ENCODE peak calls at places on chromosomes 13 and 19, in eight cellular contexts. D, J, R, H, L, V, Z and S are unnamed samples.

GRCh38 chr13:98405107-98405571 is 171.8 kb downstream of the STK24 start:
- DNase-seq in D (no peak), L (peak; percentile 43), J (no peak), V (no peak), R (no peak), H (no peak), Z (peak; percentile 83), S (peak; percentile 50)

GRCh38 chr13:35475960-35476943 is at the start of gene MAB21L1:
- DNase-seq in D (peak; percentile 84), R (no peak), L (peak; percentile 89), J (peak; percentile 12), Z (peak; percentile 81), V (peak; percentile 65), H (no peak), S (peak; percentile 92)

GRCh38 chr19:56988271-56988670 is 131.5 kb upstream of the USP29 start:
- DNase-seq in L (no peak), J (no peak), V (no peak), H (no peak), R (no peak), Z (no peak), D (no peak), S (no peak)

GRCh38 chr19:10517760-10518443 is 655 bp upstream of the S1PR5 start:
- DNase-seq in Z (peak; percentile 39), R (peak; percentile 66), H (no peak), J (no peak), D (no peak), V (no peak), L (peak; percentile 62), S (peak; percentile 26)

GRCh38 chr19:30669329-30670010 is 297.3 kb downstream of the ZNF536 start:
- DNase-seq in D (peak; percentile 75), V (peak; percentile 90), H (peak; percentile 81), R (no peak), L (peak; percentile 62), Z (peak; percentile 80), J (peak; percentile 30), S (peak; percentile 83)

GRCh38 chr19:40213251-40213793 is 4.9 kb downstream of the TTC9B start:
- DNase-seq in R (no peak), D (no peak), Z (no peak), H (no peak), L (no peak), J (no peak), V (no peak), S (no peak)

GRCh38 chr19:38640368-38640767 is 7.1 kb upstream of the ACTN4 start:
- DNase-seq in R (no peak), Z (no peak), V (peak; percentile 22), H (no peak), D (no peak), L (no peak), J (peak; percentile 54), S (no peak)

GRCh38 chr19:14021474-14021873 is 6.5 kb upstream of the RLN3 start:
- DNase-seq in J (no peak), R (no peak), Z (peak; percentile 53), H (no peak), L (no peak), V (peak; percentile 59), D (peak; percentile 48), S (no peak)

GRCh38 chr19:58577581-58578429 is 4.7 kb upstream of the MZF1 start:
- DNase-seq in R (no peak), D (no peak), Z (no peak), J (no peak), L (no peak), H (no peak), V (peak; percentile 38), S (no peak)

GRCh38 chr13:37395544-37395943 is 203.0 kb downstream of the POSTN start:
- DNase-seq in L (no peak), D (no peak), H (no peak), V (no peak), R (no peak), J (no peak), Z (peak; percentile 3), S (no peak)

GRCh38 chr13:21933001-21933400 is 262.1 kb downstream of the FGF9 start:
- DNase-seq in J (no peak), H (no peak), Z (no peak), D (no peak), V (no peak), L (no peak), R (no peak), S (no peak)

GRCh38 chr13:109136873-109137272 is 507.5 kb downstream of the MYO16 start:
- DNase-seq in R (no peak), H (no peak), Z (no peak), L (no peak), V (no peak), J (no peak), D (no peak), S (peak; percentile 24)

GRCh38 chr13:49667773-49668172 is 23.5 kb downstream of the EBPL start:
- DNase-seq in D (no peak), Z (no peak), R (no peak), H (no peak), V (no peak), J (no peak), L (peak; percentile 72), S (no peak)

GRCh38 chr13:101572456-101572855 is 120.0 kb downstream of the ITGBL1 start:
- DNase-seq in V (no peak), Z (no peak), H (no peak), D (no peak), L (peak; percentile 18), J (no peak), R (no peak), S (no peak)

GRCh38 chr19:13121551-13122274 is 3.6 kb downstream of the NACC1 start:
- DNase-seq in V (no peak), H (no peak), J (no peak), R (no peak), L (peak; percentile 73), D (no peak), Z (no peak), S (no peak)

GRCh38 chr13:51249767-51250741 is 27.9 kb downstream of the FAM124A start:
- DNase-seq in J (no peak), L (peak; percentile 21), V (no peak), D (no peak), H (no peak), Z (no peak), R (no peak), S (no peak)

GRCh38 chr19:53357821-53358581 is 7.5 kb upstream of the ZNF525 start:
- DNase-seq in J (no peak), H (no peak), R (no peak), D (no peak), L (no peak), V (peak; percentile 50), Z (no peak), S (peak; percentile 17)

GRCh38 chr13:91719033-91719432 is 320.6 kb downstream of the GPC5 start:
- DNase-seq in L (peak; percentile 4), J (no peak), Z (no peak), R (no peak), H (no peak), D (no peak), V (peak; percentile 20), S (peak; percentile 70)

GRCh38 chr13:34358811-34359513 is 541.0 kb downstream of the RFC3 start:
- DNase-seq in R (no peak), L (peak; percentile 86), D (no peak), Z (no peak), V (no peak), H (no peak), J (no peak), S (no peak)

GRCh38 chr19:2034729-2035589 is 16.1 kb downstream of the MKNK2 start:
- DNase-seq in R (peak; percentile 78), V (peak; percentile 71), J (no peak), Z (peak; percentile 71), D (peak; percentile 89), H (no peak), L (peak; percentile 70), S (peak; percentile 82)

GRCh38 chr19:3387645-3388589 is 21.5 kb downstream of the NFIC start:
- DNase-seq in H (peak; percentile 77), R (peak; percentile 93), L (peak; percentile 74), Z (no peak), D (peak; percentile 96), V (peak; percentile 95), J (peak; percentile 83), S (peak; percentile 80)

GRCh38 chr13:24613755-24614154 is 66.5 kb upstream of the ATP12A start:
- DNase-seq in J (no peak), H (no peak), V (no peak), Z (no peak), L (no peak), D (no peak), R (no peak), S (no peak)

GRCh38 chr19:20388826-20389225 is 176.8 kb downstream of the ZNF737 start:
- DNase-seq in D (no peak), R (no peak), H (no peak), J (no peak), L (no peak), V (no peak), Z (no peak), S (no peak)

GRCh38 chr19:46660601-46661019 is 372 bp downstream of the DACT3 start:
- DNase-seq in J (no peak), H (peak; percentile 60), R (peak; percentile 70), Z (peak; percentile 55), L (no peak), D (no peak), V (no peak), S (peak; percentile 47)

GRCh38 chr13:77810430-77810829 is 108.2 kb downstream of the EDNRB start:
- DNase-seq in Z (no peak), L (peak; percentile 69), R (no peak), V (no peak), J (no peak), D (no peak), H (no peak), S (no peak)

GRCh38 chr19:48398329-48399235 is 5.1 kb downstream of the GRIN2D start:
- DNase-seq in R (peak; percentile 89), V (peak; percentile 92), D (peak; percentile 85), Z (peak; percentile 96), L (peak; percentile 93), H (no peak), J (peak; percentile 64), S (peak; percentile 94)

GRCh38 chr19:2043864-2044708 is 7.0 kb downstream of the MKNK2 start:
- DNase-seq in L (no peak), V (peak; percentile 64), H (peak; percentile 27), J (no peak), D (peak; percentile 83), Z (peak; percentile 16), R (peak; percentile 50), S (no peak)

GRCh38 chr19:51944798-51945552 is 17.7 kb downstream of the ZNF613 start:
- DNase-seq in J (no peak), R (no peak), V (no peak), Z (no peak), L (peak; percentile 8), D (no peak), H (no peak), S (no peak)
- H3K9me3 ChIP-seq in J (peaks cover 26% of the 10 kb centered on the region), R (peaks cover 42% of the 10 kb centered on the region), V (peaks cover 29% of the 10 kb centered on the region), Z (peaks cover 46% of the 10 kb centered on the region), L (no peaks in the 10 kb centered on the region), D (peaks cover 96% of the 10 kb centered on the region), H (no peaks in the 10 kb centered on the region), S (peaks cover 12% of the 10 kb centered on the region)

GRCh38 chr13:27024781-27025492 is 146.7 kb downstream of the USP12 start:
- DNase-seq in D (no peak), R (no peak), Z (no peak), H (no peak), L (no peak), J (no peak), V (no peak), S (no peak)
- H3K4me1 ChIP-seq in D (peaks cover 4% of the 10 kb centered on the region), R (no peaks in the 10 kb centered on the region), Z (no peaks in the 10 kb centered on the region), H (no peaks in the 10 kb centered on the region), L (no peaks in the 10 kb centered on the region), J (peaks cover 5% of the 10 kb centered on the region), V (no peaks in the 10 kb centered on the region), S (no peaks in the 10 kb centered on the region)

GRCh38 chr19:310781-311496 is 19.7 kb upstream of the PLPP2 start:
- DNase-seq in D (no peak), L (no peak), J (no peak), Z (no peak), H (peak; percentile 13), V (no peak), R (no peak), S (no peak)
- H3K4me3 ChIP-seq in D (peak overlapping the region; percentile 57), L (no peak overlapping the region), J (peak overlapping the region; percentile 45), Z (no peak overlapping the region), H (peak overlapping the region; percentile 10), V (peak overlapping the region; percentile 34), R (no peak overlapping the region), S (no peak overlapping the region)

GRCh38 chr19:9146882-9147281 is 6.7 kb downstream of the ZNF317 start:
- DNase-seq in D (no peak), R (no peak), L (no peak), H (no peak), J (no peak), V (no peak), Z (no peak), S (no peak)
- H3K9me3 ChIP-seq in D (peaks cover 22% of the 10 kb centered on the region), R (peaks cover 1% of the 10 kb centered on the region), L (no peaks in the 10 kb centered on the region), H (no peaks in the 10 kb centered on the region), J (peaks cover 7% of the 10 kb centered on the region), V (no peaks in the 10 kb centered on the region), Z (peaks cover 40% of the 10 kb centered on the region), S (peaks cover 16% of the 10 kb centered on the region)